ENCODE peak calls at places on chromosome 1, in nine cellular contexts. A is mesenchymal stem cell; U is mammary epithelial cell; Q is SJSA1; M is naive thymus-derived CD4-positive, alpha-beta T cell; Z is neural progenitor cell; B is A549; V is GM23248; J is neuronal stem cell. N is an unnamed sample. For H3K4me1, the result is how much of the 10 kb centered on the place peaks cover.

GRCh38 chr1:184590163-184590750 is 164.4 kb downstream of the EDEM3 start:
- DNase-seq in Z (no peak), U (peak), A (no peak), J (no peak), M (no peak), B (no peak), Q (no peak), V (no peak), N (no peak)

GRCh38 chr1:36304521-36304920 is 1.6 kb upstream of the SH3D21 start:
- DNase-seq in U (no peak), V (no peak), A (no peak), Q (no peak), B (no peak), Z (no peak), M (no peak), J (no peak), N (no peak)

GRCh38 chr1:5348732-5349465 is 643.3 kb downstream of the NPHP4 start:
- DNase-seq in J (no peak), V (no peak), A (no peak), U (no peak), M (no peak), B (no peak), Q (no peak), Z (no peak), N (no peak)

GRCh38 chr1:227603327-227603726 is 40.0 kb downstream of the ZNF678 start:
- DNase-seq in Q (no peak), V (no peak), U (no peak), B (no peak), Z (no peak), A (no peak), M (no peak), J (no peak), N (no peak)

GRCh38 chr1:170114916-170115315 is 30.8 kb upstream of the NTMT2 start:
- DNase-seq in M (no peak), J (no peak), V (peak), Z (peak), A (peak), B (no peak), Q (no peak), U (peak), N (peak)

GRCh38 chr1:228978486-228979324 is 243.4 kb downstream of the RHOU start:
- DNase-seq in B (no peak), Z (no peak), J (no peak), A (no peak), U (no peak), Q (no peak), V (peak), M (no peak), N (peak)

GRCh38 chr1:40824591-40825429 is 37.4 kb downstream of the CITED4 start:
- DNase-seq in A (peak), M (no peak), V (peak), J (peak), Q (no peak), Z (peak), B (peak), U (no peak), N (peak)

GRCh38 chr1:59672851-59673574 is 141.7 kb upstream of the HOOK1 start:
- DNase-seq in A (peak), V (peak), M (no peak), J (no peak), Z (no peak), B (peak), Q (peak), U (peak), N (peak)

GRCh38 chr1:166905930-166906329 is 29.9 kb upstream of the TADA1 start:
- DNase-seq in B (no peak), Q (peak), M (no peak), U (peak), J (no peak), A (peak), Z (no peak), V (peak), N (peak)

DNA sequence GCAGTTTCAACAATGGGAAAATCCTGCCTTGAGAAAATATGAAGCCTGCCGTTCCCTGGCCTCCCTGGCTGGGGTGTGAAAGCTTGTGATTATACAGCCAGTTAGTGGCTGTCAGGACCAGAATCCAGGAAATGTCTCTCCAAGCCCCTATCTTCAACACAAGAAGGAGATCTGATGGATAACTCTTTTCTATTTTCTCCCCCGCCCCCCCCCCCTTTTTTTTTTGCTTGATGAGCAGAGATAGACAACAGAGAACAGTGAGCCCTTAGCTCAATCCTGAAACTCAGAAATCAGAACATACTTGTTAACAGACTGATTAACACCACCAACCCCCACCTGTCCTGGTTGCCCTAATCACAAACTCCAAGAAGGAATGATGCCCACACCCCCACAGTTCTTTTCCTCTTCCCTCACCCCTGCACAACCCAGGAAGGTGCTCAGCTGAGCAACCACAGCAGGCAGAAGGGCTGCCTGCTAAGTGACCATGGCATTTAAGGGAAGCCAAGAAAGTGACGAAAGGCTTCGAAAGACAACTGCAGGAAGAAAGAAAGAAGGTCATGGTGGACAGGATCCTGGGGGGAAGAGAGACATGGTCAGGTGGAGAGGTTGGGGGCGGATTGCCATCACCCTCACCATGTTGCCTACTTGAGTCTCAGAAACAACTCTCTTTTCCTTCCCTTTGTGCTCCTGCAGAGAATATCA is 12.3 kb upstream of the DENND2D start:
- DNase-seq in V (no peak), Z (no peak), U (no peak), A (no peak), Q (no peak), B (no peak), M (no peak), J (no peak), N (no peak)
- H3K4me1 ChIP-seq in V (under half), Z (under half), U (under half), A (under half), Q (under half), B (under half), M (half or more), J (under half), N (under half)

DNA sequence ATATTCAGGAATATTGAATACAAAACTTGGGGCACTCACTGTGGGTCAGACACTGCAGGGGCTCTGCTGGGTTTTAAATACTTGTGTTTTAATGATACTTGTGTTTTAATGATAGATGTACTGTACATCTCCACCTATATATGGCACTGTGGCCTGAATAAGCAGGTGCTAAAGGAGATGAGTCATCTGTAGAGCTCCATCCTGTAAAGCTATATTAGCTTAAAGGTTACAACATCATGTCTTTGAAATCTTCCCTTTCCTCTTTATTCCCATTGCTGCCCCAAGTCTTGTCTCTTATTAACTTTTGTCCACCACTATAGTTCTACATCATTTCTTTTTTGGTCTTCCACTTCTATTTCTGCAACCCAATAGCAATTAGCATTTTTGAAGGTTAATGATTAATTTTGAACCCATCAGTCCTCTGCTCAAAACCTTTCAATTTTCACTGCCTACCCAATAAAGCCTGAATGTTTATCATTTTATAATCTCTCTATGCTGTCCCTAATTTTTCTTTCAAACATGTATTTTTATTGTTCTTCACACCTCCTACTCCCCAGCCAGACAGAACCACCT is 113.3 kb upstream of the PTGFR start:
- DNase-seq in V (no peak), B (no peak), M (no peak), U (peak), J (no peak), Q (no peak), A (no peak), Z (no peak), N (no peak)
- H3K4me1 ChIP-seq in V (under half), B (under half), M (under half), U (under half), J (under half), Q (under half), A (under half), Z (under half), N (under half)

GRCh38 chr1:91801496-91802115 is 84.3 kb downstream of the TGFBR3 start:
- DNase-seq in A (no peak), J (no peak), Z (no peak), U (no peak), Q (no peak), V (no peak), M (no peak), B (no peak), N (peak)
- H3K4me1 ChIP-seq in A (under half), J (under half), Z (under half), U (under half), Q (under half), V (under half), M (under half), B (under half), N (half or more)

GRCh38 chr1:221992427-221992826 is 250.5 kb upstream of the DUSP10 start:
- DNase-seq in M (no peak), J (no peak), U (peak), A (no peak), Q (no peak), B (no peak), Z (no peak), V (no peak), N (no peak)

GRCh38 chr1:221988829-221989228 is 246.9 kb upstream of the DUSP10 start:
- DNase-seq in Z (no peak), Q (no peak), V (no peak), M (no peak), B (no peak), U (no peak), A (no peak), J (no peak), N (no peak)

GRCh38 chr1:221987860-221988520 is 246.1 kb upstream of the DUSP10 start:
- DNase-seq in Z (no peak), A (peak), U (peak), V (peak), J (no peak), B (peak), Q (no peak), M (no peak), N (peak)

GRCh38 chr1:221991221-221991620 is 249.3 kb upstream of the DUSP10 start:
- DNase-seq in M (no peak), U (peak), Q (no peak), Z (no peak), V (peak), J (no peak), A (peak), B (no peak), N (peak)

GRCh38 chr1:221989741-221990140 is 247.9 kb upstream of the DUSP10 start:
- DNase-seq in V (no peak), M (no peak), Z (no peak), U (no peak), A (peak), J (no peak), Q (no peak), B (no peak), N (peak)
- H3K4me1 ChIP-seq in V (half or more), M (under half), Z (under half), U (half or more), A (under half), J (under half), Q (under half), B (under half), N (half or more)

GRCh38 chr1:25994402-25994801 is 3.5 kb downstream of the PAFAH2 start:
- DNase-seq in Z (no peak), M (no peak), V (no peak), U (no peak), A (no peak), B (no peak), J (no peak), Q (no peak), N (no peak)
- H3K4me1 ChIP-seq in Z (under half), M (under half), V (under half), U (under half), A (under half), B (under half), J (under half), Q (under half), N (under half)

GRCh38 chr1:245054105-245054831 is 100.5 kb upstream of the KIF26B start:
- DNase-seq in M (no peak), Q (no peak), Z (no peak), U (no peak), V (no peak), B (no peak), A (no peak), J (no peak), N (no peak)
- H3K4me1 ChIP-seq in M (under half), Q (under half), Z (under half), U (under half), V (under half), B (under half), A (under half), J (under half), N (under half)

GRCh38 chr1:2253036-2253796 is 25.1 kb downstream of the SKI start:
- DNase-seq in U (no peak), B (no peak), M (no peak), A (no peak), J (no peak), Z (no peak), V (no peak), Q (no peak), N (no peak)
- H3K4me1 ChIP-seq in U (under half), B (under half), M (half or more), A (under half), J (under half), Z (under half), V (under half), Q (under half), N (under half)

GRCh38 chr1:27627051-27627450 is 7.9 kb downstream of the FGR start:
- DNase-seq in V (no peak), J (no peak), M (no peak), A (no peak), B (no peak), Q (no peak), U (no peak), Z (no peak), N (no peak)
- H3K4me1 ChIP-seq in V (under half), J (under half), M (half or more), A (under half), B (under half), Q (under half), U (under half), Z (under half), N (half or more)

N was measured in adipocyte.